ENCODE peak calls at places on chromosomes 7 and 10, in ten cellular contexts. P, Y, E, O, K, L, Z, M, H and I are unnamed samples.

GRCh38 chr10:109956454-109957091 is 33.3 kb upstream of the XPNPEP1 start:
- DNase-seq in P (no peak), Y (peak), E (no peak), O (no peak), K (peak), L (no peak), Z (no peak), M (no peak), H (peak), I (peak)

GRCh38 chr7:155188357-155188756 is 109.3 kb upstream of the INSIG1 start:
- DNase-seq in P (no peak), Y (peak), E (no peak), O (no peak), K (no peak), L (no peak), Z (no peak), M (no peak), H (no peak), I (no peak)

GRCh38 chr10:58637372-58637771 is 124.7 kb downstream of the BICC1 start:
- DNase-seq in P (no peak), Y (peak), E (no peak), O (no peak), K (no peak), L (no peak), Z (no peak), M (no peak), H (no peak), I (peak)

GRCh38 chr10:35661236-35661635 is 19.1 kb upstream of the FZD8 start:
- DNase-seq in P (no peak), Y (no peak), E (no peak), O (no peak), K (no peak), L (no peak), Z (no peak), M (no peak), H (no peak), I (no peak)

GRCh38 chr10:84375011-84375410 is 46.6 kb downstream of the CCSER2 start:
- DNase-seq in P (peak), Y (peak), E (peak), O (peak), K (peak), L (no peak), Z (no peak), M (peak), H (peak), I (peak)

GRCh38 chr10:110387983-110388681 is 83.4 kb upstream of the SMNDC1 start:
- DNase-seq in P (no peak), Y (peak), E (no peak), O (no peak), K (no peak), L (no peak), Z (peak), M (no peak), H (peak), I (no peak)

GRCh38 chr7:55254242-55254595 is 110.9 kb upstream of the LANCL2 start:
- DNase-seq in P (no peak), Y (no peak), E (no peak), O (no peak), K (no peak), L (no peak), Z (no peak), M (no peak), H (no peak), I (no peak)

GRCh38 chr7:66296555-66296954 is 91.4 kb downstream of the TPST1 start:
- DNase-seq in P (peak), Y (peak), E (no peak), O (no peak), K (no peak), L (no peak), Z (no peak), M (no peak), H (no peak), I (peak)

GRCh38 chr10:76086571-76087260 is 655.3 kb downstream of the LRMDA start:
- DNase-seq in P (peak), Y (peak), E (no peak), O (no peak), K (peak), L (peak), Z (no peak), M (peak), H (no peak), I (peak)

GRCh38 chr7:135645296-135645904 is 16.9 kb upstream of the STMP1 start:
- DNase-seq in P (no peak), Y (peak), E (no peak), O (no peak), K (peak), L (no peak), Z (no peak), M (no peak), H (peak), I (peak)

GRCh38 chr10:100939763-100940344 is 27.1 kb downstream of the SLF2 start:
- DNase-seq in P (no peak), Y (no peak), E (no peak), O (no peak), K (no peak), L (no peak), Z (no peak), M (no peak), H (no peak), I (no peak)

GRCh38 chr10:8778713-8779112 is 724.2 kb downstream of the GATA3 start:
- DNase-seq in P (no peak), Y (no peak), E (no peak), O (no peak), K (no peak), L (no peak), Z (no peak), M (no peak), H (no peak), I (no peak)

GRCh38 chr10:113347508-113347907 is 205.3 kb upstream of the HABP2 start:
- DNase-seq in P (no peak), Y (no peak), E (no peak), O (no peak), K (no peak), L (peak), Z (no peak), M (peak), H (no peak), I (no peak)

GRCh38 chr10:63204667-63205391 is 71.7 kb downstream of the NRBF2 start:
- DNase-seq in P (no peak), Y (peak), E (no peak), O (no peak), K (no peak), L (no peak), Z (no peak), M (no peak), H (no peak), I (no peak)

GRCh38 chr10:42836771-42837468 is 54.3 kb downstream of the BMS1 start:
- DNase-seq in P (peak), Y (no peak), E (no peak), O (no peak), K (peak), L (no peak), Z (no peak), M (no peak), H (no peak), I (peak)

GRCh38 chr10:69407621-69408301 is 9.0 kb downstream of the TACR2 start:
- DNase-seq in P (no peak), Y (peak), E (no peak), O (no peak), K (no peak), L (no peak), Z (peak), M (no peak), H (no peak), I (no peak)

GRCh38 chr10:88282876-88283275 is 300.2 kb downstream of the RNLS start:
- DNase-seq in P (no peak), Y (no peak), E (no peak), O (no peak), K (no peak), L (no peak), Z (no peak), M (no peak), H (no peak), I (no peak)

GRCh38 chr7:2726316-2727018 is 38.5 kb downstream of the AMZ1 start:
- DNase-seq in P (no peak), Y (no peak), E (no peak), O (no peak), K (no peak), L (no peak), Z (peak), M (no peak), H (no peak), I (no peak)

GRCh38 chr7:127391591-127392181 is 822 bp downstream of the ZNF800 start:
- DNase-seq in P (no peak), Y (peak), E (no peak), O (peak), K (peak), L (no peak), Z (no peak), M (peak), H (peak), I (peak)

GRCh38 chr7:140673770-140674155 is 1.0 kb downstream of the ADCK2 start:
- DNase-seq in P (no peak), Y (no peak), E (no peak), O (no peak), K (no peak), L (no peak), Z (no peak), M (no peak), H (no peak), I (no peak)

GRCh38 chr7:4338556-4338955 is 343.5 kb upstream of the FOXK1 start:
- DNase-seq in P (no peak), Y (no peak), E (no peak), O (no peak), K (no peak), L (no peak), Z (no peak), M (no peak), H (no peak), I (no peak)

GRCh38 chr7:121485457-121486243 is 89.5 kb upstream of the FAM3C start:
- DNase-seq in P (no peak), Y (no peak), E (no peak), O (no peak), K (no peak), L (peak), Z (no peak), M (no peak), H (no peak), I (peak)

GRCh38 chr7:69994907-69995542 is 396.8 kb downstream of the AUTS2 start:
- DNase-seq in P (no peak), Y (no peak), E (no peak), O (no peak), K (no peak), L (no peak), Z (no peak), M (no peak), H (no peak), I (no peak)

GRCh38 chr7:69982197-69982596 is 383.9 kb downstream of the AUTS2 start:
- DNase-seq in P (peak), Y (no peak), E (no peak), O (peak), K (no peak), L (no peak), Z (no peak), M (no peak), H (no peak), I (peak)

GRCh38 chr10:72954596-72955569 is at the start of gene PLA2G12B:
- DNase-seq in P (no peak), Y (no peak), E (no peak), O (peak), K (no peak), L (no peak), Z (no peak), M (no peak), H (no peak), I (no peak)

GRCh38 chr10:25934673-25935139 is 677 bp downstream of the MYO3A start:
- DNase-seq in P (no peak), Y (no peak), E (no peak), O (no peak), K (peak), L (no peak), Z (peak), M (no peak), H (no peak), I (no peak)

GRCh38 chr10:111989136-111990050 is 194.2 kb downstream of the GPAM start:
- DNase-seq in P (no peak), Y (no peak), E (no peak), O (no peak), K (no peak), L (no peak), Z (no peak), M (no peak), H (no peak), I (no peak)

GRCh38 chr7:44286618-44287487 is 38.5 kb downstream of the CAMK2B start:
- DNase-seq in P (no peak), Y (no peak), E (no peak), O (no peak), K (no peak), L (peak), Z (peak), M (no peak), H (no peak), I (no peak)

GRCh38 chr7:113799896-113800295 is 118.9 kb downstream of the PPP1R3A start:
- DNase-seq in P (no peak), Y (no peak), E (no peak), O (no peak), K (no peak), L (no peak), Z (no peak), M (no peak), H (no peak), I (no peak)

GRCh38 chr7:105896407-105896842 is 20.0 kb upstream of the ATXN7L1 start:
- DNase-seq in P (no peak), Y (no peak), E (no peak), O (no peak), K (no peak), L (no peak), Z (no peak), M (no peak), H (no peak), I (no peak)

GRCh38 chr7:94449151-94449725 is 54.5 kb downstream of the COL1A2 start:
- DNase-seq in P (peak), Y (peak), E (no peak), O (no peak), K (no peak), L (no peak), Z (no peak), M (no peak), H (peak), I (peak)

GRCh38 chr10:130587718-130588117 is 451.5 kb downstream of the GLRX3 start:
- DNase-seq in P (no peak), Y (no peak), E (no peak), O (no peak), K (no peak), L (no peak), Z (no peak), M (no peak), H (no peak), I (no peak)

GRCh38 chr10:98858525-98858924 is 377.1 kb downstream of the HPSE2 start:
- DNase-seq in P (no peak), Y (no peak), E (no peak), O (no peak), K (no peak), L (no peak), Z (no peak), M (no peak), H (no peak), I (no peak)

GRCh38 chr10:124849111-124849773 is 47.6 kb downstream of the ABRAXAS2 start:
- DNase-seq in P (no peak), Y (no peak), E (no peak), O (no peak), K (no peak), L (no peak), Z (no peak), M (no peak), H (no peak), I (no peak)

GRCh38 chr10:128540806-128541739 is 414.9 kb upstream of the MKI67 start:
- DNase-seq in P (no peak), Y (no peak), E (no peak), O (peak), K (peak), L (no peak), Z (no peak), M (no peak), H (no peak), I (no peak)

GRCh38 chr10:132158810-132159209 is 27.9 kb upstream of the DPYSL4 start:
- DNase-seq in P (no peak), Y (no peak), E (no peak), O (no peak), K (no peak), L (no peak), Z (no peak), M (no peak), H (peak), I (no peak)

GRCh38 chr7:68078311-68078710 is 1081.7 kb downstream of the TYW1 start:
- DNase-seq in P (no peak), Y (no peak), E (no peak), O (no peak), K (no peak), L (no peak), Z (no peak), M (no peak), H (no peak), I (no peak)

GRCh38 chr10:101218423-101219136 is 10.7 kb downstream of the LBX1 start:
- DNase-seq in P (no peak), Y (no peak), E (no peak), O (no peak), K (no peak), L (no peak), Z (no peak), M (no peak), H (no peak), I (no peak)

GRCh38 chr7:5689118-5689517 is 92.3 kb downstream of the RNF216 start:
- DNase-seq in P (no peak), Y (peak), E (no peak), O (no peak), K (no peak), L (no peak), Z (no peak), M (no peak), H (no peak), I (no peak)

GRCh38 chr7:147492621-147493020 is 1097.9 kb upstream of the C7orf33 start:
- DNase-seq in P (peak), Y (no peak), E (no peak), O (no peak), K (no peak), L (no peak), Z (no peak), M (no peak), H (no peak), I (no peak)